ENCODE peak calls at places on chromosomes 5 and 9, in four cellular contexts. One of them, this sample, is unnamed.
A peak's percentile ranks its signal among the peaks of the same experiment; 100 is the strongest.

GRCh38 chr5:56757077-56757476 is 58.3 kb upstream of the MAP3K1 start:
- DNase-seq in GM12878: no peak
- DNase-seq in K562: no peak
- DNase-seq in HepG2: no peak
- DNase-seq in this sample: no peak

GRCh38 chr9:17423681-17424011 is 155.2 kb upstream of the SH3GL2 start:
- DNase-seq in GM12878: no peak
- DNase-seq in HepG2: no peak
- DNase-seq in K562: no peak
- DNase-seq in this sample: no peak

GRCh38 chr9:92774274-92774673 is 9.6 kb upstream of the BICD2 start:
- DNase-seq in HepG2: no peak
- DNase-seq in K562: no peak
- DNase-seq in GM12878: no peak
- DNase-seq in this sample: no peak

GRCh38 chr5:127254729-127255284 is 35.8 kb upstream of the MEGF10 start:
- DNase-seq in K562: no peak
- DNase-seq in GM12878: no peak
- DNase-seq in HepG2: no peak
- DNase-seq in this sample: no peak

GRCh38 chr9:35864695-35865255 is 5.4 kb downstream of the OR13J1 start:
- DNase-seq in HepG2: no peak
- DNase-seq in GM12878: no peak
- DNase-seq in K562: no peak
- DNase-seq in this sample: no peak

GRCh38 chr9:21455320-21455719 is 15.1 kb downstream of the IFNA1 start:
- DNase-seq in K562: no peak
- DNase-seq in HepG2: peak; percentile 17
- DNase-seq in GM12878: no peak
- DNase-seq in this sample: peak; percentile 25

GRCh38 chr9:6234014-6234413 is 18.4 kb downstream of the IL33 start:
- DNase-seq in GM12878: no peak
- DNase-seq in HepG2: no peak
- DNase-seq in K562: no peak
- DNase-seq in this sample: no peak

GRCh38 chr9:89400398-89401116 is 82.3 kb downstream of the SECISBP2 start:
- DNase-seq in HepG2: no peak
- DNase-seq in GM12878: no peak
- DNase-seq in K562: no peak
- DNase-seq in this sample: no peak

GRCh38 chr5:2003690-2004365 is 121.1 kb upstream of the IRX4 start:
- DNase-seq in GM12878: no peak
- DNase-seq in K562: no peak
- DNase-seq in HepG2: no peak
- DNase-seq in this sample: no peak

GRCh38 chr9:4386819-4387218 is 87.0 kb upstream of the GLIS3 start:
- DNase-seq in HepG2: no peak
- DNase-seq in K562: no peak
- DNase-seq in GM12878: no peak
- DNase-seq in this sample: no peak

GRCh38 chr5:53302524-53302923 is 177.9 kb upstream of the FST start:
- DNase-seq in GM12878: no peak
- DNase-seq in HepG2: no peak
- DNase-seq in K562: no peak
- DNase-seq in this sample: no peak

GRCh38 chr5:141969783-141970741 is 1.2 kb downstream of the RNF14 start:
- DNase-seq in GM12878: peak; percentile 57
- DNase-seq in K562: peak; percentile 90
- DNase-seq in HepG2: no peak
- DNase-seq in this sample: no peak

GRCh38 chr5:23977996-23978395 is 470.6 kb downstream of the PRDM9 start:
- DNase-seq in HepG2: peak; percentile 25
- DNase-seq in K562: peak; percentile 12
- DNase-seq in GM12878: no peak
- DNase-seq in this sample: peak; percentile 73

GRCh38 chr9:21558627-21559401 is 76.7 kb upstream of the IFNE start:
- DNase-seq in HepG2: no peak
- DNase-seq in K562: no peak
- DNase-seq in GM12878: no peak
- DNase-seq in this sample: peak; percentile 22

GRCh38 chr5:53019320-53019719 is 30.2 kb downstream of the ITGA2 start:
- DNase-seq in HepG2: peak; percentile 86
- DNase-seq in K562: peak; percentile 27
- DNase-seq in GM12878: no peak
- DNase-seq in this sample: no peak

GRCh38 chr9:5563886-5564285 is 53.6 kb downstream of the PDCD1LG2 start:
- DNase-seq in K562: no peak
- DNase-seq in GM12878: no peak
- DNase-seq in HepG2: no peak
- DNase-seq in this sample: no peak

GRCh38 chr5:148788636-148789035 is 37.8 kb upstream of the ADRB2 start:
- DNase-seq in GM12878: no peak
- DNase-seq in K562: no peak
- DNase-seq in HepG2: no peak
- DNase-seq in this sample: no peak

GRCh38 chr9:80175286-80175906 is 603.6 kb downstream of the TLE4 start:
- DNase-seq in GM12878: no peak
- DNase-seq in HepG2: peak; percentile 23
- DNase-seq in K562: peak; percentile 4
- DNase-seq in this sample: no peak

DNA sequence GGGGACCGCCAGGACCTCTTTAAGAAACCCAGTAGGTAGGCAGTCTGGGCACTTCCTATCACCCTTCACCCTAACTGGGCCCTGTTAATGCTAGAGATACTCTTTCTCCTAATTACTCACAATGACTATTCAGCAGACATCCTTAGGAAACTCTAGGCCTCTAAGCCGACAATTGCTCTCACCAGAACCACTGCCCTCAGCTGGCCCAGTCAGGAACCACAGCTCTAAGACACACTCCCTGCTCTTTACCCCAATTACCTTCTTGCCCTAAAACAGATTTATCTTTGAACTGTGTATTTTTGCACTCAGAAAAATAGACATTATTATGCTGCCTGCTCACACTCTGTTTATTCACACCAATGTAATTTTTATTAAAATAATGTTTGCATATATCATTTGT is 432.6 kb upstream of the SLC30A5 start:
- DNase-seq in GM12878: no peak
- DNase-seq in HepG2: peak; percentile 3
- DNase-seq in K562: peak; percentile 40
- DNase-seq in this sample: peak; percentile 56
- TF ChIP-seq TCF7 in GM12878: no peak
- TF ChIP-seq TCF7 in HepG2: no peak
- TF ChIP-seq TCF7 in K562: no peak
- TF ChIP-seq TCF7 in this sample: no peak

GRCh38 chr9:122366074-122366672 is 4.7 kb upstream of the PTGS1 start:
- DNase-seq in HepG2: no peak
- DNase-seq in K562: no peak
- DNase-seq in GM12878: no peak
- DNase-seq in this sample: no peak

GRCh38 chr9:122364117-122364782 is 6.6 kb upstream of the PTGS1 start:
- DNase-seq in K562: no peak
- DNase-seq in GM12878: no peak
- DNase-seq in HepG2: no peak
- DNase-seq in this sample: no peak

GRCh38 chr9:122367065-122367464 is 3.8 kb upstream of the PTGS1 start:
- DNase-seq in K562: no peak
- DNase-seq in HepG2: no peak
- DNase-seq in GM12878: no peak
- DNase-seq in this sample: no peak

GRCh38 chr9:122367779-122368460 is 2.9 kb upstream of the PTGS1 start:
- DNase-seq in HepG2: no peak
- DNase-seq in GM12878: no peak
- DNase-seq in K562: no peak
- DNase-seq in this sample: no peak

DNA sequence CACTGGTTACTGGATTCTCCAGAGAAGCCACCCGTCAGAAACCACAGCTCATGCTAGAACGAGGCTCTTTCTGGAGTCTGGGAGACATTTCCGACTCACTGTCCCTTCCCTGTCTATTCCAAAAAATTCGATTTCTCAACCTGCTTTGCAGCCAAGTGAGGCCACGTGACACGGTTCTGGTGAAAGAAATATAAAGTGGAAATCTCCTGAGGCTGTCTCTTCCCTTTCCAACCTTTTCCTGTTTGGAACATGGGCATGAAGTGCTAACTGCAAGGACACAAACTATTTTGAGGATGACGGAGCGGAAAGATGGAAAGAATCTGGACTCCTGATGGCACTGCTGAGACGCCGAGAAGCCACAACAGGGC is 6.1 kb upstream of the PTGS1 start:
- DNase-seq in GM12878: no peak
- DNase-seq in K562: no peak
- DNase-seq in HepG2: no peak
- DNase-seq in this sample: no peak
- TF ChIP-seq TCF7 in GM12878: no peak
- TF ChIP-seq TCF7 in K562: no peak
- TF ChIP-seq TCF7 in HepG2: no peak
- TF ChIP-seq TCF7 in this sample: no peak

DNA sequence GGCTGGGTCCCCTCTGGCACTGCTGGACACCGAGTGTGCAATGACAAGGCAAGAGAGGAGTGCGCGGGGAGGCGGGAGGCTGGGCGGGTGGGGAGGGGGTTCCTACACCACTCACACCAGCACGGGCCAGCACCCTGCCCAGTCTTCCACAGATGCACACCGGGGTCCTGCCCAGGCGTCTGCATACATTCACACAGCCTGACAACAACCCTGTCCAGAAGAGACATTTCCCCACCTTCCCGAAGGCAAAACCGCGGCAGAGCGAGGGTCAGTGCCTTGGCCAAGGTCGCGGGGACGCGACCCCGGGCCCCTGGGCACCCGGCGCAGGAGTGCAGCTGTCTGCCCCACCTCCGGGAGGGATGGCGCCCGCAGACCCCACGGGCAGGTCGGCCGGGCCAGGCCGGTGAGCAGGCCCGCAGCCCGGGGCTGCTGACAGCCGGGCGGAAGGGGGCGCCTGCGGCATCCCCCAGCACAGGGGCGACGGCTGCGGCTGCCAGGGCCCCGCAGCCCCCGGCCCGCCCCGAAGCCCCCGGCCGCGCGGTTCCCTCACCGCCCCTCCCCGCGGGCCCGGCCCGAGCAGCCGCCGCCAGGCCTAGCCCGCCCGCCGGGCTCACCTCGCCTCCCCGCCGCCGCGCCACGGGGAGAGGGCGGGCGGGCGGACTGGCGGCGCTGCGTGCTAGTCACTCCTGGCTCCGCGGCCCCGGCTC is 496 bp downstream of the MAPK9 start:
- DNase-seq in HepG2: no peak
- DNase-seq in GM12878: no peak
- DNase-seq in K562: peak; percentile 64
- DNase-seq in this sample: peak; percentile 39
- TF ChIP-seq TCF7 in HepG2: no peak
- TF ChIP-seq TCF7 in GM12878: no peak
- TF ChIP-seq TCF7 in K562: no peak
- TF ChIP-seq TCF7 in this sample: no peak

GRCh38 chr5:133066045-133066444 is 14.2 kb downstream of the HSPA4 start:
- DNase-seq in GM12878: no peak
- DNase-seq in K562: no peak
- DNase-seq in HepG2: no peak
- DNase-seq in this sample: no peak

GRCh38 chr5:133059621-133060020 is 7.8 kb downstream of the HSPA4 start:
- DNase-seq in GM12878: no peak
- DNase-seq in HepG2: no peak
- DNase-seq in K562: no peak
- DNase-seq in this sample: no peak

GRCh38 chr5:133063965-133064364 is 12.2 kb downstream of the HSPA4 start:
- DNase-seq in GM12878: no peak
- DNase-seq in HepG2: no peak
- DNase-seq in K562: no peak
- DNase-seq in this sample: no peak

DNA sequence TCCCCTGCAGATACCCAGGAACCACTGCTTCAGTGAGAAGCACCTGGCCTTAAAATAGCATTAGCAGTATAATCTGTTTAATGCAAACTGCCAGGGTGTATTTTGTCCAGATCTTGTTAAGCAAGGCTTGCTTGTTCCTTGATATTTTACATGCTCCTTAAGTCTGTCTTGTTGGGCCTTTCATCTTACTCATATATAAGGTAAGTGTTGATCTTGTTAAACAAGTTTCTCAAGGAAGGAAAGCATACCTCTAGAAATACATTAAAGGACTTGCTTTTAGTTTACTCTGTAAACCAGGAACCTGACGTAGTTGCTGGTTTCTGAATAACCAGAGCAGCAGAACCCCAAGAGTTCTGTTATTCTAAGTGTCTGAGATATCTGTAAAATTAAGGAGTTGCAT is 13.7 kb downstream of the HSPA4 start:
- DNase-seq in GM12878: no peak
- DNase-seq in HepG2: no peak
- DNase-seq in K562: no peak
- DNase-seq in this sample: no peak
- TF ChIP-seq TCF7 in GM12878: no peak
- TF ChIP-seq TCF7 in HepG2: no peak
- TF ChIP-seq TCF7 in K562: no peak
- TF ChIP-seq TCF7 in this sample: no peak

DNA sequence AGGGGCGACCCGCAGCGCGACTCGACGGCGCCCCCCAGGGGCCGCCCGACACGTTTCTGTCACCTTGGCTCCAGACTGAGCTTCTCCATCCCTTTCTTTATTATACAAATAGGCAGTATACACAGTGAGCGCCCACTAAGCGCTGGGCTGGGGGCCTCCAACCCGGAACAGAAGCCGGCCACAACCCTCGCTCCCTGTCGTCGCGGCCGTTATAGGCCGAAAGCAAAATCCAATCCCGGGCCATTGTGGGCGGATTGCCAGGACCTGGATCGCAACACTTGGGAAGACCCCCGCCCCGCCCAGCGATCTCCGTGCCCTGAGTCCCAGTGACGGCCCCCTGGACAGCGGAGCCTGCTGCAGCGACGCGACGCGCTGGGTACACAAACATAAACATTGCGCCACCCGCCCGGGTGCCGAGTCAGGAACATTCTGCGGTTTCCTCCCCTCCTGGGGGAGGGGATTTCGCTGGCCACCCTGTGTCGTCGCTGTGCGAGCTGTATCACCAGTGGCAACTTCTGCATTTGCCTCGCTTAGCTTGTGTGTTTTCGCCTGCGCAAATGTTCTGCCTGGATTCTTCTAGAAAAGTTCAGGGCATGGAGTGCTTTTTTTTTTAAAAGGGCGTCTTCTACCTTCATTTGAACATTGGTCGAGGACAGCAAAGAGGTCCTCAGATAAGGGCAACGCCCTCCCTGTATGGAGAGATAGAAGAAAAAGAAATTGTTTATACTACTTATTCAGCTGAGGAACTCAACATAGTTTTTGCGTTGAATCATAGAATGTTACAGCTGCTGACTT is 1.3 kb upstream of the DUSP1 start:
- DNase-seq in GM12878: no peak
- DNase-seq in HepG2: peak; percentile 92
- DNase-seq in K562: peak; percentile 82
- DNase-seq in this sample: peak; percentile 80
- TF ChIP-seq TCF7 in GM12878: no peak
- TF ChIP-seq TCF7 in HepG2: peak; percentile 47
- TF ChIP-seq TCF7 in K562: no peak
- TF ChIP-seq TCF7 in this sample: no peak

GRCh38 chr5:160978944-160979343 is 126.9 kb upstream of the ATP10B start:
- DNase-seq in HepG2: no peak
- DNase-seq in K562: no peak
- DNase-seq in GM12878: no peak
- DNase-seq in this sample: no peak
- TF ChIP-seq TCF7 in HepG2: no peak
- TF ChIP-seq TCF7 in K562: no peak
- TF ChIP-seq TCF7 in GM12878: no peak
- TF ChIP-seq TCF7 in this sample: no peak

This sample was measured in WTC11.